ENCODE peak calls at places on chromosome 22, in ten cellular contexts. W is stimulated activated CD4-positive, alpha-beta T cell treated with anti-CD3 and anti-CD28 coated beads, Interleukin-12 subunit alpha, Interleukin-12 subunit beta, amount 100 ng/mL, for 24 hours; S is iPS-NIHi11; E is activated CD4-positive, alpha-beta T cell treated with anti-CD3 and anti-CD28 coated beads for 48 hours; K is fibroblast of mammary gland; P is EH; A is NCI-H2081; B is EL; L is NCI-H510A treated with DMSO at 0.1 percent for 48 hours; O is HT1080. F is an unnamed sample.

GRCh38 chr22:39016592-39016991 is 2.5 kb downstream of the APOBEC3C start:
- DNase-seq in L (no peak), S (no peak), O (no peak), P (no peak), B (no peak), A (no peak), K (no peak), E (no peak), W (no peak), F (no peak)

GRCh38 chr22:30453731-30454510 is 17.9 kb downstream of the SEC14L3 start:
- DNase-seq in S (no peak), L (peak), A (no peak), P (peak), W (no peak), O (no peak), B (peak), K (no peak), E (peak), F (no peak)

GRCh38 chr22:20090730-20091240 is 10.7 kb downstream of the DGCR8 start:
- DNase-seq in O (no peak), K (no peak), A (no peak), B (no peak), L (no peak), E (no peak), S (no peak), W (no peak), P (no peak), F (no peak)

GRCh38 chr22:20021196-20022181 is 579 bp downstream of the TANGO2 start:
- DNase-seq in W (no peak), E (peak), S (no peak), K (peak), B (peak), L (no peak), P (peak), A (no peak), O (peak), F (no peak)

GRCh38 chr22:38881464-38881871 is 9.5 kb upstream of the CBX6 start:
- DNase-seq in K (peak), W (no peak), B (peak), A (no peak), P (peak), L (no peak), O (no peak), S (no peak), E (no peak), F (peak)

GRCh38 chr22:19703869-19704268 is 10.4 kb upstream of the SEPTIN5 start:
- DNase-seq in O (no peak), L (no peak), K (no peak), B (no peak), E (no peak), S (no peak), W (no peak), A (peak), P (no peak), F (no peak)

GRCh38 chr22:19900707-19901436 is 40.7 kb upstream of the COMT start:
- DNase-seq in W (no peak), K (no peak), L (no peak), S (no peak), E (no peak), B (no peak), P (no peak), A (no peak), O (no peak), F (no peak)

GRCh38 chr22:34102633-34103032 is 182.4 kb upstream of the LARGE1 start:
- DNase-seq in P (no peak), L (no peak), E (no peak), O (no peak), W (no peak), A (no peak), S (peak), K (no peak), B (no peak), F (no peak)

GRCh38 chr22:22815397-22816170 is 72.0 kb upstream of the IGLL5 start:
- DNase-seq in W (no peak), K (no peak), P (no peak), S (no peak), L (no peak), B (no peak), E (no peak), A (no peak), O (no peak), F (no peak)

GRCh38 chr22:24214467-24215285 is 30.2 kb downstream of the GGT5 start:
- DNase-seq in E (no peak), L (no peak), S (no peak), P (no peak), B (no peak), O (no peak), W (no peak), K (no peak), A (no peak), F (no peak)

GRCh38 chr22:42261266-42261665 is 9.2 kb downstream of the TCF20 start:
- DNase-seq in O (no peak), W (no peak), B (peak), E (no peak), K (peak), S (no peak), L (no peak), P (peak), A (no peak), F (no peak)

GRCh38 chr22:30402036-30402759 is 5.4 kb downstream of the SEC14L2 start:
- DNase-seq in P (no peak), W (no peak), E (no peak), L (no peak), O (no peak), K (no peak), A (no peak), B (no peak), S (peak), F (no peak)

GRCh38 chr22:29379258-29379657 is 9.1 kb downstream of the AP1B1 start:
- DNase-seq in P (no peak), L (no peak), S (no peak), K (no peak), E (no peak), A (no peak), W (no peak), O (no peak), B (no peak), F (no peak)

GRCh38 chr22:39818050-39818449 is 75.5 kb downstream of the ENTHD1 start:
- DNase-seq in A (no peak), E (no peak), K (peak), B (peak), O (peak), S (no peak), P (peak), W (no peak), L (no peak), F (no peak)

GRCh38 chr22:37731804-37732471 is 35.1 kb downstream of the TRIOBP start:
- DNase-seq in A (no peak), K (no peak), L (no peak), P (peak), E (no peak), B (no peak), O (no peak), S (no peak), W (no peak), F (no peak)

GRCh38 chr22:36356708-36357694 is 30.8 kb downstream of the MYH9 start:
- DNase-seq in L (no peak), B (no peak), S (no peak), A (no peak), O (peak), P (peak), E (peak), W (no peak), K (peak), F (no peak)

GRCh38 chr22:31140746-31141145 is 438 bp upstream of the PLA2G3 start:
- DNase-seq in A (no peak), K (no peak), E (no peak), O (no peak), W (no peak), S (no peak), L (no peak), B (no peak), P (no peak), F (no peak)

GRCh38 chr22:48718818-48719500 is 1108.7 kb downstream of the BRD1 start:
- DNase-seq in P (no peak), W (no peak), O (no peak), E (no peak), L (no peak), A (no peak), B (no peak), K (no peak), S (no peak), F (no peak)

GRCh38 chr22:22894740-22895731 is 7.4 kb downstream of the IGLL5 start:
- DNase-seq in E (no peak), B (no peak), A (no peak), P (no peak), W (no peak), O (no peak), S (no peak), K (no peak), L (no peak), F (no peak)

GRCh38 chr22:21068681-21069276 is 23.0 kb downstream of the LRRC74B start:
- DNase-seq in W (no peak), K (no peak), L (no peak), A (no peak), O (no peak), S (no peak), E (no peak), B (no peak), P (no peak), F (no peak)

GRCh38 chr22:28316014-28316413 is 363.6 kb downstream of the TTC28 start:
- DNase-seq in P (no peak), B (no peak), L (no peak), A (no peak), W (no peak), S (no peak), K (no peak), E (no peak), O (no peak), F (no peak)

GRCh38 chr22:37442537-37442936 is 15.3 kb upstream of the ELFN2 start:
- DNase-seq in O (peak), B (peak), W (no peak), L (no peak), E (no peak), A (no peak), S (no peak), K (peak), P (peak), F (no peak)

F was measured in vagina.